ENCODE peak calls at places on chromosomes 6 and 20, in ten cellular contexts. I is Daoy, C is fibroblast of mammary gland, T is NCI-H1048, W is ELR, O is astrocyte of the spinal cord, Q is hepatocyte, P is T-helper 1 cell, Y is body of pancreas, E is SW480. H is an unnamed sample.

GRCh38 chr20:56166781-56167465 is 81.6 kb upstream of the MC3R start:
- DNase-seq in I (peak), C (no peak), T (no peak), W (no peak), O (no peak), Q (no peak), P (no peak), Y (no peak), E (peak), H (no peak)

GRCh38 chr6:56540950-56541600 is 101.6 kb downstream of the DST start:
- DNase-seq in I (peak), C (peak), T (peak), W (peak), O (no peak), Q (peak), P (no peak), Y (peak), E (no peak), H (no peak)

GRCh38 chr6:37480118-37480736 is 19.5 kb downstream of the CCDC167 start:
- DNase-seq in I (no peak), C (no peak), T (no peak), W (no peak), O (no peak), Q (no peak), P (no peak), Y (no peak), E (no peak), H (no peak)

GRCh38 chr20:4767084-4767483 is 45.4 kb downstream of the PRND start:
- DNase-seq in I (no peak), C (no peak), T (no peak), W (no peak), O (no peak), Q (no peak), P (no peak), Y (no peak), E (no peak), H (no peak)

GRCh38 chr6:11204987-11205386 is 27.5 kb downstream of the NEDD9 start:
- DNase-seq in I (no peak), C (no peak), T (no peak), W (no peak), O (no peak), Q (no peak), P (no peak), Y (no peak), E (no peak), H (no peak)

GRCh38 chr20:9492067-9492466 is 22.3 kb upstream of the LAMP5 start:
- DNase-seq in I (no peak), C (no peak), T (no peak), W (no peak), O (no peak), Q (no peak), P (no peak), Y (no peak), E (no peak), H (no peak)

GRCh38 chr20:24781061-24781980 is 167.7 kb upstream of the CST7 start:
- DNase-seq in I (no peak), C (peak), T (no peak), W (peak), O (peak), Q (peak), P (no peak), Y (peak), E (peak), H (peak)

GRCh38 chr20:17023811-17024210 is 203.0 kb upstream of the PCSK2 start:
- DNase-seq in I (no peak), C (no peak), T (no peak), W (no peak), O (no peak), Q (peak), P (no peak), Y (peak), E (peak), H (no peak)

GRCh38 chr20:5160882-5161281 is 34.1 kb downstream of the CDS2 start:
- DNase-seq in I (no peak), C (no peak), T (no peak), W (no peak), O (no peak), Q (no peak), P (no peak), Y (no peak), E (no peak), H (peak)

GRCh38 chr20:10217517-10218410 is 866 bp upstream of the SNAP25 start:
- DNase-seq in I (peak), C (peak), T (no peak), W (peak), O (peak), Q (peak), P (no peak), Y (peak), E (no peak), H (peak)

GRCh38 chr20:45392733-45393132 is 14.6 kb upstream of the TP53TG5 start:
- DNase-seq in I (no peak), C (no peak), T (no peak), W (no peak), O (no peak), Q (no peak), P (no peak), Y (no peak), E (peak), H (peak)

GRCh38 chr6:144559865-144560603 is 274.9 kb downstream of the UTRN start:
- DNase-seq in I (peak), C (no peak), T (no peak), W (peak), O (peak), Q (peak), P (peak), Y (no peak), E (no peak), H (no peak)

GRCh38 chr20:41275181-41275793 is 42.2 kb downstream of the ZHX3 start:
- DNase-seq in I (peak), C (peak), T (no peak), W (peak), O (peak), Q (no peak), P (no peak), Y (peak), E (no peak), H (no peak)

GRCh38 chr6:41636803-41637178 is 1.5 kb upstream of the MDFI start:
- DNase-seq in I (peak), C (no peak), T (no peak), W (peak), O (peak), Q (peak), P (no peak), Y (peak), E (peak), H (no peak)

GRCh38 chr20:32623667-32624157 is 38.6 kb upstream of the NOL4L start:
- DNase-seq in I (no peak), C (no peak), T (no peak), W (no peak), O (no peak), Q (no peak), P (no peak), Y (no peak), E (peak), H (no peak)

GRCh38 chr20:2751868-2752630 is 48.4 kb downstream of the CPXM1 start:
- DNase-seq in I (peak), C (no peak), T (no peak), W (peak), O (no peak), Q (peak), P (peak), Y (peak), E (peak), H (no peak)

GRCh38 chr6:170150590-170150945 is 140.3 kb downstream of the DLL1 start:
- DNase-seq in I (no peak), C (no peak), T (no peak), W (no peak), O (no peak), Q (no peak), P (no peak), Y (no peak), E (no peak), H (no peak)

GRCh38 chr6:95280690-95281273 is 296.6 kb upstream of the MANEA start:
- DNase-seq in I (no peak), C (peak), T (no peak), W (peak), O (peak), Q (peak), P (no peak), Y (no peak), E (peak), H (no peak)

GRCh38 chr20:9886227-9886626 is 47.4 kb upstream of the PAK5 start:
- DNase-seq in I (peak), C (peak), T (no peak), W (peak), O (no peak), Q (no peak), P (no peak), Y (no peak), E (no peak), H (no peak)